ENCODE peak calls at places on chromosomes 3 and 15, in four cellular contexts. One of them, this sample, is unnamed.

GRCh38 chr3:49359623-49360022 is 1.5 kb upstream of the GPX1 start:
- DNase-seq in iris pigment epithelial cell: peak; percentile 57
- DNase-seq in GM23248: peak; percentile 62
- DNase-seq in stromal cell of bone marrow: no peak
- DNase-seq in this sample: no peak

GRCh38 chr3:24264748-24265158 is 229.9 kb downstream of the THRB start:
- DNase-seq in GM23248: peak; percentile 71
- DNase-seq in stromal cell of bone marrow: peak; percentile 9
- DNase-seq in iris pigment epithelial cell: peak; percentile 64
- DNase-seq in this sample: no peak

GRCh38 chr3:59422312-59422711 is 372.5 kb upstream of the CFAP20DC start:
- DNase-seq in iris pigment epithelial cell: peak; percentile 92
- DNase-seq in stromal cell of bone marrow: peak; percentile 36
- DNase-seq in GM23248: peak; percentile 77
- DNase-seq in this sample: no peak

GRCh38 chr3:187986514-187986934 is 167.4 kb upstream of the LPP start:
- DNase-seq in stromal cell of bone marrow: peak; percentile 84
- DNase-seq in GM23248: peak; percentile 96
- DNase-seq in iris pigment epithelial cell: peak; percentile 92
- DNase-seq in this sample: no peak

GRCh38 chr3:112774293-112774926 is 72.3 kb downstream of the CD200R1L start:
- DNase-seq in iris pigment epithelial cell: peak; percentile 90
- DNase-seq in GM23248: peak; percentile 93
- DNase-seq in stromal cell of bone marrow: peak; percentile 69
- DNase-seq in this sample: no peak

GRCh38 chr15:56812255-56812654 is 78.9 kb upstream of the ZNF280D start:
- DNase-seq in iris pigment epithelial cell: no peak
- DNase-seq in GM23248: no peak
- DNase-seq in stromal cell of bone marrow: no peak
- DNase-seq in this sample: no peak

GRCh38 chr3:73558399-73559075 is 66.2 kb downstream of the PDZRN3 start:
- DNase-seq in iris pigment epithelial cell: peak; percentile 28
- DNase-seq in stromal cell of bone marrow: no peak
- DNase-seq in GM23248: peak; percentile 53
- DNase-seq in this sample: no peak

GRCh38 chr3:72997421-72997961 is 880 bp downstream of the PPP4R2 start:
- DNase-seq in stromal cell of bone marrow: peak; percentile 56
- DNase-seq in GM23248: peak; percentile 81
- DNase-seq in iris pigment epithelial cell: peak; percentile 75
- DNase-seq in this sample: no peak

GRCh38 chr3:191292243-191292642 is 37.0 kb upstream of the CCDC50 start:
- DNase-seq in GM23248: no peak
- DNase-seq in stromal cell of bone marrow: no peak
- DNase-seq in iris pigment epithelial cell: no peak
- DNase-seq in this sample: no peak

GRCh38 chr3:3799173-3800075 is at the start of gene LRRN1:
- DNase-seq in stromal cell of bone marrow: no peak
- DNase-seq in GM23248: peak; percentile 22
- DNase-seq in iris pigment epithelial cell: peak; percentile 10
- DNase-seq in this sample: peak; percentile 53